ENCODE peak calls at places on chromosomes 7 and 10, in seven cellular contexts. One of them, this sample, is unnamed.

GRCh38 chr10:131077724-131078123 is 233.8 kb downstream of the TCERG1L start:
- DNase-seq in stimulated activated CD4-positive, alpha-beta T cell treated with anti-CD3 and anti-CD28 coated beads, Interleukin-2, amount 100 ng/mL, for 48 hours: no peak
- DNase-seq in fibroblast of pulmonary artery: no peak
- DNase-seq in mesendoderm: no peak
- DNase-seq in small intestine: no peak
- DNase-seq in stimulated activated CD8-positive, alpha-beta memory T cell treated with anti-CD3 and anti-CD28 coated beads, Interleukin-12 subunit alpha, Interleukin-12 subunit beta, amount 100 ng/mL, for 1 hour: no peak
- DNase-seq in effector memory CD8-positive, alpha-beta T cell: no peak
- DNase-seq in this sample: no peak

GRCh38 chr7:157360483-157361025 is 23.8 kb downstream of the DNAJB6 start:
- DNase-seq in effector memory CD8-positive, alpha-beta T cell: no peak
- DNase-seq in small intestine: peak
- DNase-seq in mesendoderm: no peak
- DNase-seq in fibroblast of pulmonary artery: no peak
- DNase-seq in stimulated activated CD4-positive, alpha-beta T cell treated with anti-CD3 and anti-CD28 coated beads, Interleukin-2, amount 100 ng/mL, for 48 hours: no peak
- DNase-seq in stimulated activated CD8-positive, alpha-beta memory T cell treated with anti-CD3 and anti-CD28 coated beads, Interleukin-12 subunit alpha, Interleukin-12 subunit beta, amount 100 ng/mL, for 1 hour: no peak
- DNase-seq in this sample: no peak

GRCh38 chr7:24477807-24478655 is 95.2 kb upstream of the PALS2 start:
- DNase-seq in mesendoderm: peak
- DNase-seq in effector memory CD8-positive, alpha-beta T cell: no peak
- DNase-seq in stimulated activated CD4-positive, alpha-beta T cell treated with anti-CD3 and anti-CD28 coated beads, Interleukin-2, amount 100 ng/mL, for 48 hours: no peak
- DNase-seq in stimulated activated CD8-positive, alpha-beta memory T cell treated with anti-CD3 and anti-CD28 coated beads, Interleukin-12 subunit alpha, Interleukin-12 subunit beta, amount 100 ng/mL, for 1 hour: no peak
- DNase-seq in fibroblast of pulmonary artery: peak
- DNase-seq in small intestine: no peak
- DNase-seq in this sample: peak

GRCh38 chr10:95236068-95236903 is 42.2 kb downstream of the ACSM6 start:
- DNase-seq in effector memory CD8-positive, alpha-beta T cell: no peak
- DNase-seq in stimulated activated CD4-positive, alpha-beta T cell treated with anti-CD3 and anti-CD28 coated beads, Interleukin-2, amount 100 ng/mL, for 48 hours: no peak
- DNase-seq in stimulated activated CD8-positive, alpha-beta memory T cell treated with anti-CD3 and anti-CD28 coated beads, Interleukin-12 subunit alpha, Interleukin-12 subunit beta, amount 100 ng/mL, for 1 hour: no peak
- DNase-seq in fibroblast of pulmonary artery: peak
- DNase-seq in small intestine: no peak
- DNase-seq in mesendoderm: peak
- DNase-seq in this sample: peak

GRCh38 chr7:12583181-12583580 is 12.7 kb downstream of the SCIN start:
- DNase-seq in effector memory CD8-positive, alpha-beta T cell: no peak
- DNase-seq in fibroblast of pulmonary artery: no peak
- DNase-seq in stimulated activated CD8-positive, alpha-beta memory T cell treated with anti-CD3 and anti-CD28 coated beads, Interleukin-12 subunit alpha, Interleukin-12 subunit beta, amount 100 ng/mL, for 1 hour: no peak
- DNase-seq in stimulated activated CD4-positive, alpha-beta T cell treated with anti-CD3 and anti-CD28 coated beads, Interleukin-2, amount 100 ng/mL, for 48 hours: no peak
- DNase-seq in small intestine: peak
- DNase-seq in mesendoderm: no peak
- DNase-seq in this sample: no peak

GRCh38 chr7:73829921-73830617 is 727 bp upstream of the CLDN4 start:
- DNase-seq in mesendoderm: no peak
- DNase-seq in effector memory CD8-positive, alpha-beta T cell: no peak
- DNase-seq in stimulated activated CD8-positive, alpha-beta memory T cell treated with anti-CD3 and anti-CD28 coated beads, Interleukin-12 subunit alpha, Interleukin-12 subunit beta, amount 100 ng/mL, for 1 hour: no peak
- DNase-seq in small intestine: peak
- DNase-seq in fibroblast of pulmonary artery: no peak
- DNase-seq in stimulated activated CD4-positive, alpha-beta T cell treated with anti-CD3 and anti-CD28 coated beads, Interleukin-2, amount 100 ng/mL, for 48 hours: no peak
- DNase-seq in this sample: no peak

GRCh38 chr10:5047912-5048628 is 44.4 kb upstream of the AKR1C2 start:
- DNase-seq in stimulated activated CD4-positive, alpha-beta T cell treated with anti-CD3 and anti-CD28 coated beads, Interleukin-2, amount 100 ng/mL, for 48 hours: no peak
- DNase-seq in fibroblast of pulmonary artery: peak
- DNase-seq in effector memory CD8-positive, alpha-beta T cell: no peak
- DNase-seq in mesendoderm: no peak
- DNase-seq in small intestine: peak
- DNase-seq in stimulated activated CD8-positive, alpha-beta memory T cell treated with anti-CD3 and anti-CD28 coated beads, Interleukin-12 subunit alpha, Interleukin-12 subunit beta, amount 100 ng/mL, for 1 hour: no peak
- DNase-seq in this sample: no peak

GRCh38 chr7:2043316-2044039 is 189.3 kb downstream of the MAD1L1 start:
- DNase-seq in fibroblast of pulmonary artery: no peak
- DNase-seq in small intestine: no peak
- DNase-seq in effector memory CD8-positive, alpha-beta T cell: no peak
- DNase-seq in stimulated activated CD8-positive, alpha-beta memory T cell treated with anti-CD3 and anti-CD28 coated beads, Interleukin-12 subunit alpha, Interleukin-12 subunit beta, amount 100 ng/mL, for 1 hour: no peak
- DNase-seq in stimulated activated CD4-positive, alpha-beta T cell treated with anti-CD3 and anti-CD28 coated beads, Interleukin-2, amount 100 ng/mL, for 48 hours: no peak
- DNase-seq in mesendoderm: no peak
- DNase-seq in this sample: no peak

GRCh38 chr7:138226001-138226476 is 149.8 kb downstream of the AKR1D1 start:
- DNase-seq in effector memory CD8-positive, alpha-beta T cell: no peak
- DNase-seq in fibroblast of pulmonary artery: peak
- DNase-seq in stimulated activated CD8-positive, alpha-beta memory T cell treated with anti-CD3 and anti-CD28 coated beads, Interleukin-12 subunit alpha, Interleukin-12 subunit beta, amount 100 ng/mL, for 1 hour: no peak
- DNase-seq in mesendoderm: no peak
- DNase-seq in stimulated activated CD4-positive, alpha-beta T cell treated with anti-CD3 and anti-CD28 coated beads, Interleukin-2, amount 100 ng/mL, for 48 hours: no peak
- DNase-seq in small intestine: no peak
- DNase-seq in this sample: peak

GRCh38 chr7:24740821-24741220 is 16.4 kb downstream of the GSDME start:
- DNase-seq in effector memory CD8-positive, alpha-beta T cell: no peak
- DNase-seq in stimulated activated CD4-positive, alpha-beta T cell treated with anti-CD3 and anti-CD28 coated beads, Interleukin-2, amount 100 ng/mL, for 48 hours: no peak
- DNase-seq in small intestine: peak
- DNase-seq in stimulated activated CD8-positive, alpha-beta memory T cell treated with anti-CD3 and anti-CD28 coated beads, Interleukin-12 subunit alpha, Interleukin-12 subunit beta, amount 100 ng/mL, for 1 hour: no peak
- DNase-seq in fibroblast of pulmonary artery: no peak
- DNase-seq in mesendoderm: no peak
- DNase-seq in this sample: no peak

GRCh38 chr10:124725171-124725631 is 19.0 kb downstream of the FAM53B start:
- DNase-seq in effector memory CD8-positive, alpha-beta T cell: no peak
- DNase-seq in fibroblast of pulmonary artery: no peak
- DNase-seq in mesendoderm: no peak
- DNase-seq in stimulated activated CD4-positive, alpha-beta T cell treated with anti-CD3 and anti-CD28 coated beads, Interleukin-2, amount 100 ng/mL, for 48 hours: no peak
- DNase-seq in small intestine: no peak
- DNase-seq in stimulated activated CD8-positive, alpha-beta memory T cell treated with anti-CD3 and anti-CD28 coated beads, Interleukin-12 subunit alpha, Interleukin-12 subunit beta, amount 100 ng/mL, for 1 hour: no peak
- DNase-seq in this sample: no peak

GRCh38 chr7:153061913-153062528 is 302.5 kb downstream of the ACTR3B start:
- DNase-seq in stimulated activated CD8-positive, alpha-beta memory T cell treated with anti-CD3 and anti-CD28 coated beads, Interleukin-12 subunit alpha, Interleukin-12 subunit beta, amount 100 ng/mL, for 1 hour: no peak
- DNase-seq in fibroblast of pulmonary artery: no peak
- DNase-seq in effector memory CD8-positive, alpha-beta T cell: no peak
- DNase-seq in mesendoderm: peak
- DNase-seq in small intestine: no peak
- DNase-seq in stimulated activated CD4-positive, alpha-beta T cell treated with anti-CD3 and anti-CD28 coated beads, Interleukin-2, amount 100 ng/mL, for 48 hours: no peak
- DNase-seq in this sample: no peak

GRCh38 chr7:20786421-20786778 is 286 bp downstream of the SP8 start:
- DNase-seq in stimulated activated CD4-positive, alpha-beta T cell treated with anti-CD3 and anti-CD28 coated beads, Interleukin-2, amount 100 ng/mL, for 48 hours: no peak
- DNase-seq in small intestine: peak
- DNase-seq in mesendoderm: peak
- DNase-seq in fibroblast of pulmonary artery: no peak
- DNase-seq in effector memory CD8-positive, alpha-beta T cell: no peak
- DNase-seq in stimulated activated CD8-positive, alpha-beta memory T cell treated with anti-CD3 and anti-CD28 coated beads, Interleukin-12 subunit alpha, Interleukin-12 subunit beta, amount 100 ng/mL, for 1 hour: no peak
- DNase-seq in this sample: no peak

GRCh38 chr7:108488902-108489538 is 32.8 kb upstream of the NRCAM start:
- DNase-seq in mesendoderm: peak
- DNase-seq in stimulated activated CD4-positive, alpha-beta T cell treated with anti-CD3 and anti-CD28 coated beads, Interleukin-2, amount 100 ng/mL, for 48 hours: no peak
- DNase-seq in effector memory CD8-positive, alpha-beta T cell: no peak
- DNase-seq in small intestine: no peak
- DNase-seq in stimulated activated CD8-positive, alpha-beta memory T cell treated with anti-CD3 and anti-CD28 coated beads, Interleukin-12 subunit alpha, Interleukin-12 subunit beta, amount 100 ng/mL, for 1 hour: no peak
- DNase-seq in fibroblast of pulmonary artery: peak
- DNase-seq in this sample: peak

This sample was measured in dermis blood vessel endothelial cell.